ENCODE peak calls at places on chromosomes 11 and 22, in five cellular contexts. S is A549, H is SK-N-SH, F is H1, B is tibial nerve. X is an unnamed sample.

GRCh38 chr22:46459347-46460065 is 77.9 kb downstream of the CELSR1 start:
- DNase-seq in B (no peak), F (no peak), H (no peak), S (no peak), X (no peak)

GRCh38 chr11:75465701-75466531 is 32.9 kb upstream of the KLHL35 start:
- DNase-seq in F (no peak), H (no peak), S (no peak), B (no peak), X (no peak)

GRCh38 chr11:131993291-131993690 is 622.9 kb downstream of the NTM start:
- DNase-seq in F (no peak), S (no peak), H (no peak), B (no peak), X (no peak)

GRCh38 chr11:96147186-96147585 is 195.8 kb downstream of the MAML2 start:
- DNase-seq in S (no peak), F (no peak), H (no peak), B (no peak), X (no peak)

GRCh38 chr11:132595711-132596111 is 936.6 kb downstream of the OPCML start:
- DNase-seq in S (no peak), B (no peak), F (no peak), H (peak; percentile 32), X (no peak)

GRCh38 chr22:25745341-25746011 is 3.5 kb downstream of the MYO18B start:
- DNase-seq in B (no peak), F (no peak), H (no peak), S (no peak), X (no peak)

GRCh38 chr11:15775051-15775541 is 581.2 kb downstream of the SOX6 start:
- DNase-seq in B (no peak), S (no peak), F (no peak), H (no peak), X (peak; percentile 64)

GRCh38 chr22:41405588-41405987 is 23.8 kb downstream of the TEF start:
- DNase-seq in S (no peak), H (no peak), B (no peak), F (no peak), X (no peak)

GRCh38 chr22:30210235-30210831 is 36.2 kb downstream of the LIF start:
- DNase-seq in F (no peak), S (peak; percentile 68), B (no peak), H (peak; percentile 15), X (no peak)

GRCh38 chr22:26327306-26327705 is 101.8 kb upstream of the ASPHD2 start:
- DNase-seq in B (no peak), H (no peak), F (no peak), S (no peak), X (no peak)

GRCh38 chr11:78982377-78982925 is 407.8 kb upstream of the NARS2 start:
- DNase-seq in H (peak; percentile 72), S (no peak), F (no peak), B (no peak), X (no peak)

GRCh38 chr11:117279711-117280376 is 11.3 kb upstream of the BACE1-AS start:
- DNase-seq in B (no peak), S (no peak), F (no peak), H (no peak), X (no peak)

GRCh38 chr11:587546-587945 is 11.3 kb downstream of the PHRF1 start:
- DNase-seq in S (no peak), F (no peak), B (no peak), H (no peak), X (no peak)

GRCh38 chr11:74017631-74018030 is 8.7 kb upstream of the UCP3 start:
- DNase-seq in H (no peak), F (no peak), S (no peak), B (no peak), X (no peak)

GRCh38 chr22:21823740-21824438 is 43.6 kb downstream of the MAPK1 start:
- DNase-seq in B (no peak), F (no peak), S (no peak), H (no peak), X (no peak)

GRCh38 chr22:45427114-45427513 is 13.6 kb downstream of the RIBC2 start:
- DNase-seq in B (no peak), H (no peak), S (no peak), F (no peak), X (no peak)

GRCh38 chr11:114058026-114058706 is 1.3 kb upstream of the ZBTB16 start:
- DNase-seq in H (no peak), S (no peak), F (no peak), B (no peak), X (no peak)

GRCh38 chr11:1784761-1785650 is 21.3 kb upstream of the CTSD start:
- DNase-seq in F (no peak), B (no peak), S (no peak), H (no peak), X (no peak)

GRCh38 chr11:114562166-114562916 is 2.7 kb upstream of the NXPE1 start:
- DNase-seq in S (no peak), B (no peak), F (no peak), H (no peak), X (no peak)

GRCh38 chr11:76786053-76787014 is 3.2 kb downstream of the TSKU start:
- DNase-seq in F (no peak), S (no peak), B (no peak), H (no peak), X (no peak)

GRCh38 chr11:47269829-47270305 is at the start of gene MADD:
- DNase-seq in B (peak; percentile 63), F (no peak), H (peak; percentile 98), S (peak; percentile 89), X (peak; percentile 95)

GRCh38 chr22:26860233-26860765 is 202.9 kb downstream of the MIAT start:
- DNase-seq in F (no peak), S (no peak), H (no peak), B (no peak), X (peak; percentile 79)

GRCh38 chr22:28607710-28608109 is 71.9 kb downstream of the TTC28 start:
- DNase-seq in S (no peak), F (no peak), H (no peak), B (no peak), X (no peak)

GRCh38 chr22:33335611-33336279 is 277.6 kb upstream of the SYN3 start:
- DNase-seq in F (no peak), H (no peak), S (no peak), B (no peak), X (no peak)

GRCh38 chr11:18384157-18384641 is 10.2 kb upstream of the LDHA start:
- DNase-seq in B (peak; percentile 49), F (no peak), S (peak; percentile 88), H (peak; percentile 74), X (no peak)

GRCh38 chr22:46592390-46592872 is 27.8 kb upstream of the GRAMD4 start:
- DNase-seq in B (no peak), F (no peak), S (no peak), H (no peak), X (no peak)

GRCh38 chr11:67691149-67691548 is 16.7 kb upstream of the ALDH3B2 start:
- DNase-seq in H (no peak), F (no peak), S (no peak), B (no peak), X (no peak)
- TF ChIP-seq CTCF in H (peak; percentile 23), F (no peak), S (peak; percentile 44), B (no peak), X (no peak)

GRCh38 chr22:42655693-42656092 is 6.5 kb upstream of the CYB5R3 start:
- DNase-seq in H (no peak), F (no peak), B (no peak), S (no peak), X (no peak)
- TF ChIP-seq EP300 in H (no peak), F (no peak), B (no peak), S (no peak), X (no peak)

DNA sequence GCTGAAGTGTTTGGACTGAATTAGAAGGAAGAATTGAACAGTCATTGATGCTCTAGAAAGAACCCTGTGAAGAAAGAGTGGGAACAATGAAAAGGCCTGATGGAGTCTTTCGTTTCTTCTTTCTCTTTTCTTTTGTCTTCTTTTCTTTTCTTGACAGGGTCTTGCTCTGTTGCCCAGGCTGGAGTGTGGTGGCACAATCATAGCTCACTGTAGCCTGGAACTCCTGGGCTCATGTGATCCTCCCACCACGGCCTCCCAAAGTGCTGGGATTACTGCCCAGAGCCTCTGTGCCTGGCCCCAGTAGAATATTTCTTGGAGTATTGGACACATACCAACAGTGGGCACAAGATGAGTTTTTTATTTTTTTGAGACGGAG is 1.1 kb downstream of the FEN1 start:
- DNase-seq in S (no peak), H (no peak), F (no peak), B (no peak), X (no peak)
- H3K27ac ChIP-seq in S (peak overlapping the region; percentile 100), H (peak overlapping the region; percentile 99), F (no peak overlapping the region), B (no peak overlapping the region), X (no peak overlapping the region)

DNA sequence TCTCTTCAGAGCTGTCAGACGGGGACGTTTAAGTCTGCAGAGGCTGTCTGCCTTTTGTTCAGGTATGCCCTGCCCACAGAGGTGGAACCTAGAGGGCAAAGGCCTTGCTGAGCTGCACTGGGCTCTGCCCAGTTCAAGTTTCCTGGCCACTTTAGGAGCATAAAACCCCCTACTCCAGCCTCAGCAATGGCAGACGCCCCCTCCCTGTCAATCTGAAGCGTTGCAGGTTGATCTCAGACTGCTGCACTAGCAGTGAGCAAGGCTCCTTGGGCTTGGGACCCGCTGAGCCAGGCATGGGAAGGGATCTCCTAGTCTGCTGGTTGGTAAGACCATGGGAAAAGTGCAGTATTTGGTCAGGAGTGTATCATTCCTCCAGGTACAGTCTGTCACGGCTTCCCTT is 66.6 kb upstream of the TP53I11 start:
- DNase-seq in H (no peak), S (no peak), B (no peak), F (peak; percentile 10), X (peak; percentile 42)
- TF ChIP-seq CTCF in H (no peak), S (no peak), B (no peak), F (peak; percentile 74), X (no peak)

DNA sequence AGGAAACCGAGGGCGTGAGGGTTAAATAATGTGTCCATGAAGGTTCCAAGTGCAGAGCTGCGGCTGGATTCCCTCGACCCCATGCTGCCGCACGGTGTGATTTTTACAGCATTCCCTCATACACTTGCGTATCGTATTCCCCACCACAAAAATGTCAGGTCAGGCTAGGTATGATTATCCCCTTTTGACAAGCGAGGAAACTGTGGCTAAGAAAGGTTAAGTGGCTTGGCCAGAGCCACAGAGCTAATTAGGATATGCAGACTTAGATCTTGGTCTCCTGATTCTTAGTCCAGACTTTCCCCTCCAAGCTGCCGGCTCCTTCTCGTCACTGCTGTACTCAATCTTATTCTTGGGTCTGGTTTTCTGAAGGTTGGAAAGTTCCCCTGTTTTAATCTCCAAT is 176.5 kb downstream of the ADAMTS15 start:
- DNase-seq in H (no peak), F (no peak), S (no peak), B (no peak), X (no peak)
- TF ChIP-seq EP300 in H (no peak), F (no peak), S (no peak), B (no peak), X (no peak)

DNA sequence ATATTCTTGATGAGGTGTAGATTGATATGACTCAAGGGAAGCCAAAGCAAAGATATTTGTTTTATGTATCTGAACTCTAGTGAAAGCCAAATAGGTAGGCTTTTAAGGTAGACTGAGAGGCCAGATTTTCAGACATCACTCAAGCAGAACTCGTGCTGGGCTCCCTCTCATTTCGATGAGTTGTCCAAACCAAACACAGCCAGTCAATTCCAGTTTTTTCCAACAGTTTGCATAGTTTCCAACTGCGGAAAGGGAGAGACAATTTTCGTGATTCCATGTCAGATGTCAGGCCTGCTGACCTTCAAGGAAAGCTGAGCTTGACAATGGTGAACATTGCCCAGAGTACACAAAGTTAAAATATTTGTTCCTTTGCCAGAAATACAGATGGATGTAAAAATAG is 110.9 kb upstream of the MPPED2 start:
- DNase-seq in H (no peak), S (no peak), B (no peak), F (no peak), X (no peak)
- H3K27ac ChIP-seq in H (no peak overlapping the region), S (no peak overlapping the region), B (no peak overlapping the region), F (no peak overlapping the region), X (no peak overlapping the region)

GRCh38 chr11:126311464-126312291 is 7.8 kb downstream of the DCPS start:
- DNase-seq in B (no peak), H (no peak), S (no peak), F (no peak), X (no peak)
- TF ChIP-seq CTCF in B (no peak), H (no peak), S (no peak), F (no peak), X (no peak)

X was measured in esophagus muscularis mucosa.